ENCODE peak calls at places on chromosomes 2 and 18, in four cellular contexts. P, M, H and C are unnamed samples.

GRCh38 chr2:237935740-237936452 is 30.9 kb upstream of the UBE2F start:
- DNase-seq in P (no peak), M (no peak), H (peak), C (no peak)

GRCh38 chr2:227397562-227397961 is 9.8 kb upstream of the SCYGR1 start:
- DNase-seq in P (no peak), M (no peak), H (no peak), C (no peak)

GRCh38 chr2:18924905-18925691 is 335.7 kb upstream of the NT5C1B start:
- DNase-seq in P (no peak), M (peak), H (peak), C (peak)

GRCh38 chr2:42810971-42811865 is 18.8 kb upstream of the HAAO start:
- DNase-seq in P (peak), M (no peak), H (peak), C (peak)

GRCh38 chr2:217451634-217452033 is 551.2 kb downstream of the TNS1 start:
- DNase-seq in P (no peak), M (no peak), H (peak), C (peak)

GRCh38 chr2:59804662-59805258 is 748.7 kb downstream of the BCL11A start:
- DNase-seq in P (no peak), M (no peak), H (no peak), C (no peak)

GRCh38 chr18:49728542-49728941 is 84.8 kb downstream of the ACAA2 start:
- DNase-seq in P (peak), M (no peak), H (peak), C (peak)

GRCh38 chr18:46899274-46899948 is 17.9 kb downstream of the PIAS2 start:
- DNase-seq in P (no peak), M (no peak), H (no peak), C (no peak)

GRCh38 chr2:159035790-159036411 is 67.5 kb downstream of the TANC1 start:
- DNase-seq in P (no peak), M (no peak), H (peak), C (peak)

GRCh38 chr2:184534986-184535385 is 63.3 kb upstream of the ZNF804A start:
- DNase-seq in P (no peak), M (no peak), H (no peak), C (no peak)

GRCh38 chr2:64606495-64607363 is 47.0 kb downstream of the SERTAD2 start:
- DNase-seq in P (peak), M (no peak), H (peak), C (no peak)

GRCh38 chr2:104885119-104885777 is 31.3 kb downstream of the POU3F3 start:
- DNase-seq in P (no peak), M (no peak), H (no peak), C (no peak)

GRCh38 chr2:226478121-226478809 is 321.4 kb downstream of the IRS1 start:
- DNase-seq in P (no peak), M (peak), H (peak), C (peak)

GRCh38 chr2:228507870-228508269 is 326.4 kb upstream of the SPHKAP start:
- DNase-seq in P (no peak), M (no peak), H (peak), C (no peak)

GRCh38 chr2:136375017-136375901 is 257.3 kb upstream of the CXCR4 start:
- DNase-seq in P (peak), M (no peak), H (no peak), C (no peak)

GRCh38 chr2:121297217-121297830 is 12.3 kb upstream of the TFCP2L1 start:
- DNase-seq in P (no peak), M (no peak), H (peak), C (peak)

GRCh38 chr18:45050712-45051639 is 370.3 kb downstream of the SETBP1 start:
- DNase-seq in P (no peak), M (peak), H (peak), C (peak)

GRCh38 chr2:38581193-38582147 is 21.3 kb downstream of the HNRNPLL start:
- DNase-seq in P (peak), M (peak), H (peak), C (peak)

GRCh38 chr2:233428438-233428837 is 74.1 kb downstream of the DGKD start:
- DNase-seq in P (no peak), M (no peak), H (no peak), C (no peak)

GRCh38 chr2:119416299-119416923 is 15.2 kb upstream of the TMEM37 start:
- DNase-seq in P (no peak), M (no peak), H (no peak), C (no peak)

GRCh38 chr18:63844254-63844653 is 43.3 kb upstream of the SERPINB2 start:
- DNase-seq in P (no peak), M (no peak), H (peak), C (peak)

GRCh38 chr2:39281391-39281790 is 37.6 kb upstream of the CDKL4 start:
- DNase-seq in P (no peak), M (no peak), H (no peak), C (no peak)

GRCh38 chr18:63098014-63098981 is 221.3 kb downstream of the BCL2 start:
- DNase-seq in P (peak), M (no peak), H (no peak), C (no peak)

GRCh38 chr2:17879137-17879912 is 858 bp downstream of the KCNS3 start:
- DNase-seq in P (no peak), M (no peak), H (peak), C (peak)

GRCh38 chr18:43113220-43113895 is 2.1 kb downstream of the RIT2 start:
- DNase-seq in P (no peak), M (no peak), H (no peak), C (no peak)

GRCh38 chr2:150732064-150732463 is 244.6 kb upstream of the RND3 start:
- DNase-seq in P (no peak), M (peak), H (peak), C (peak)

GRCh38 chr2:27042985-27043634 is 8.4 kb upstream of the AGBL5 start:
- DNase-seq in P (no peak), M (no peak), H (peak), C (peak)

GRCh38 chr18:74116628-74117554 is 30.7 kb downstream of the FBXO15 start:
- DNase-seq in P (no peak), M (no peak), H (peak), C (peak)

GRCh38 chr2:47984041-47984440 is 77.7 kb upstream of the FBXO11 start:
- DNase-seq in P (no peak), M (no peak), H (peak), C (no peak)

GRCh38 chr2:236677368-236677767 is 107.7 kb downstream of the ACKR3 start:
- DNase-seq in P (no peak), M (no peak), H (no peak), C (no peak)